ENCODE peak calls at places on chromosomes 13 and 19, in five cellular contexts. U, K, A, E and X are unnamed samples.
A peak's percentile ranks its signal among the peaks of the same experiment; 100 is the strongest.

GRCh38 chr13:91375119-91375729 is 23.2 kb upstream of the GPC5 start:
- DNase-seq in U (no peak), K (no peak), A (no peak), E (no peak), X (peak; percentile 15)

GRCh38 chr13:44812818-44813217 is 176.5 kb downstream of the NUFIP1 start:
- DNase-seq in U (no peak), K (no peak), A (no peak), E (no peak), X (no peak)

GRCh38 chr19:46967578-46968018 is 52.0 kb upstream of the NPAS1 start:
- DNase-seq in U (no peak), K (no peak), A (no peak), E (peak; percentile 75), X (peak; percentile 41)

GRCh38 chr13:106083620-106084350 is 451.7 kb downstream of the EFNB2 start:
- DNase-seq in U (no peak), K (no peak), A (peak; percentile 75), E (no peak), X (peak; percentile 79)

GRCh38 chr13:28357247-28357825 is 137.6 kb downstream of the FLT1 start:
- DNase-seq in U (no peak), K (no peak), A (no peak), E (no peak), X (no peak)

GRCh38 chr13:110116072-110116487 is 190.9 kb downstream of the COL4A1 start:
- DNase-seq in U (peak; percentile 49), K (no peak), A (peak; percentile 42), E (peak; percentile 77), X (peak; percentile 80)

GRCh38 chr13:70375718-70376117 is 267.5 kb upstream of the KLHL1 start:
- DNase-seq in U (no peak), K (no peak), A (peak; percentile 11), E (no peak), X (peak; percentile 58)

GRCh38 chr13:94761407-94761806 is 49.1 kb upstream of the SOX21 start:
- DNase-seq in U (no peak), K (no peak), A (no peak), E (no peak), X (no peak)

GRCh38 chr13:98839826-98840769 is 87.6 kb upstream of the SLC15A1 start:
- DNase-seq in U (peak; percentile 31), K (no peak), A (peak; percentile 63), E (peak; percentile 57), X (peak; percentile 70)

GRCh38 chr19:53868091-53868891 is 608 bp downstream of the MYADM start:
- DNase-seq in U (peak; percentile 61), K (no peak), A (peak; percentile 14), E (peak; percentile 77), X (peak; percentile 36)

GRCh38 chr19:56393119-56394012 is at the start of gene ZNF582:
- DNase-seq in U (peak; percentile 96), K (peak; percentile 87), A (peak; percentile 86), E (peak; percentile 94), X (peak; percentile 98)

DNA sequence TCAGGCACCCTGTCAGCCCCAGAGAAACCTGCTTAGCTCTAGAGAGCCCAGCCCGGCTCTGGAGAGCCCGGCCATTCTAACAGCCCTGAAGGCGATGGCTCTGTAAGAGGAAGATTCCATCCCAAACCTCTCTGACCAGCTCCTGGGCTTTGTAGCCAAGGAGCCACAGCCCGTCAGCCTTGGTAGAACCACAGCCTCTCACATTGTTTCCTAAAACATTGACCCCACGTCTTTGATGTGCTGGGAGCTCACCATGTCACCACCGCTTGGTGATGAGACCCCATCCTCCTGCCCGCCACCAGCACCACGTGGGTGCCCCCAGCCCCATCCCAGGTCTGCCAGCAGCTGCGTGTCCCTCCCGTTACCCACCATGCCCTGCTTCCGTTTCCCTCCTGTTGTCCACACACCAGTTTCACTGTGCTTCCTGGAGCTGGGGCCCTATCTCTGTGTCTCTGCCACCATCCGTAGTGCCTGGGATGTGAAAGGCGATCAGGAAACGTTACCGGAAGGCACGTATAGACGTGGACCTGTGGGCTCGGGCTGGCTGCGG is 94.2 kb upstream of the MCF2L start:
- DNase-seq in U (no peak), K (no peak), A (no peak), E (no peak), X (no peak)
- TF ChIP-seq CTCF in U (no peak), K (no peak), A (no peak), E (no peak), X (no peak)

GRCh38 chr19:40191836-40192646 is 815 bp downstream of the MAP3K10 start:
- DNase-seq in U (no peak), K (no peak), A (no peak), E (peak; percentile 49), X (no peak)
- TF ChIP-seq CTCF in U (no peak), K (no peak), A (no peak), E (no peak), X (no peak)

GRCh38 chr13:51146667-51147066 is 35.6 kb upstream of the C13orf42 start:
- DNase-seq in U (no peak), K (no peak), A (no peak), E (no peak), X (no peak)

GRCh38 chr13:51147732-51148131 is 36.7 kb upstream of the C13orf42 start:
- DNase-seq in U (no peak), K (no peak), A (no peak), E (no peak), X (no peak)

GRCh38 chr13:51148223-51148951 is 37.3 kb upstream of the C13orf42 start:
- DNase-seq in U (peak; percentile 20), K (no peak), A (no peak), E (no peak), X (no peak)

GRCh38 chr13:51151463-51151862 is 40.4 kb upstream of the C13orf42 start:
- DNase-seq in U (no peak), K (no peak), A (no peak), E (no peak), X (no peak)

DNA sequence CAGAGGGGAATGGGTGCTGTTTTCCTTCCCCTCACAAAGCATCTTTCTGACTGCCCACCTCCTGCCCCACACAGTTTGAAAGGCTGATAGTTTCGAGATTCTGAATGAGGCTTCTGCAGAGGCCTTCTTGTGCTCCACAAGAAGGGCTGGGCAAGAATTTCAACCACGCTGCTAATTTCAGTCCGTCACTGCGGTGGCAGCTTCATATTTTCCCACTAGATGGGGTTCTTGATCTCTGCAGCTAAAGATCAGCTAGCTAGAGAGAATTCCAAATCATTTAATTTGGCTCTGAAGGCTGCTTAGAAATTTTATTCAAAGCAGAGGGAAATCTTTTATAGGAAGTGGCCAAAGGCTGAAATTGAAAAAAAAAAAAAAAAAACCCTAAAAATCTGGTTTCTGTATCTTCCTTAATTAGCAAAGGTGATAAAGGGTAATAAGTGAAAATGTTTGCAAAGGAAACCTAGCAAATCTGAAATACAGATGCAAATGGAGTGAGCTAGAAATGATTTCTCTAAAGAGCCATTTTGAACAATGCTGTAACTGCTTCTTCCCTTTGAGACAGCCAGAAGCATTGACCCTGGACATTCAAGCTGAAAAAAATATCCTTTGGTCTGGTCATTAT is 38.0 kb upstream of the C13orf42 start:
- DNase-seq in U (peak; percentile 28), K (peak; percentile 31), A (peak; percentile 35), E (no peak), X (peak; percentile 50)
- TF ChIP-seq CTCF in U (peak; percentile 57), K (peak; percentile 72), A (peak; percentile 63), E (no peak), X (peak; percentile 75)

GRCh38 chr19:488505-489417 is 7.5 kb upstream of the MADCAM1 start:
- DNase-seq in U (peak; percentile 91), K (peak; percentile 59), A (peak; percentile 75), E (peak; percentile 98), X (peak; percentile 97)
- TF ChIP-seq CTCF in U (peak; percentile 39), K (no peak), A (no peak), E (no peak), X (no peak)

GRCh38 chr13:51328488-51328887 is 11.0 kb upstream of the SERPINE3 start:
- DNase-seq in U (no peak), K (no peak), A (no peak), E (no peak), X (no peak)
- TF ChIP-seq CTCF in U (no peak), K (no peak), A (no peak), E (no peak), X (no peak)

DNA sequence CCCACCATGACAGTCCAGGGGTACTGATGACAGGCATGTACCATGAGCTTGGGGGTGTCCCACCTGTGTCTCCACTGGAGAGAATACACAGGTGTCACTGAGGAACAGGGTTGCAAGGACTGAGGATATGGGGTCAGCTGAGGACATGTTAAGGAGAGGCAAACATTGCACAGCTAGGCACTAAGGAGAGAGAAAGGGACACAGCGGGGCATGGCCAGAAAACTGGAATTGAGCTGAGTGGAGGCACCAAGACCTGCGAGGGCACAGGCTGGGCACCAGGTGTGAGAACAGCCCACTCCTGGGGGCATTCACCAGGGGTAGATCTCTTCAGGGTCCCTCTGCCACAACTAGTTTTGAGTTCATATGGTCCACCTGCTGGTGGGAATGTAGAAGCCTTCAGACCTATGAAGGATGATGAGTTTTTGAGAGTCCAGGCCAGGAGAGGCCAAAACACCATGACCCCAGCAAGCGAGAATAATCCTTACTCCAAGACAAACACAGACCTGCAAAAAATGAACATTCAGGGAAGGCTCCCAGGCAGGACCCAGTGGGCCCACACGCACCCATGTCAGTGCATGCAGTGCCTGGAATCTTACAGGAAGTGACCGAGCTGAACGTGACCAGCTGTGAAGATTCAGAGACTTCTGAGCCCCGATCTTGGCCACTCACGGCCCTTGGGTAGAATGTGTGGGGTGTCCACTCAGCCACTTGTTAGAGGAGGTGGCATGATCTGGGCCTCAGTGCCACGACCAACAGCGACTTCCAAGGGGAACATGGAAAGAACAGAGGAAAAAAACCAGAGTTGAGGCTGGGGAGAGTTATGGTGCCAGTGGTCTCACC is 1.4 kb upstream of the ZNF584 start:
- DNase-seq in U (no peak), K (no peak), A (peak; percentile 33), E (peak; percentile 34), X (no peak)
- TF ChIP-seq CTCF in U (no peak), K (peak; percentile 41), A (peak; percentile 61), E (no peak), X (peak; percentile 51)

GRCh38 chr19:8254286-8255001 is 45.3 kb downstream of the CERS4 start:
- DNase-seq in U (no peak), K (no peak), A (no peak), E (no peak), X (no peak)

GRCh38 chr19:8253678-8254077 is 44.5 kb downstream of the CERS4 start:
- DNase-seq in U (no peak), K (no peak), A (no peak), E (no peak), X (no peak)

GRCh38 chr19:8250596-8250995 is 41.4 kb downstream of the CERS4 start:
- DNase-seq in U (no peak), K (no peak), A (no peak), E (no peak), X (no peak)

GRCh38 chr19:8251025-8251472 is 41.9 kb downstream of the CERS4 start:
- DNase-seq in U (peak; percentile 40), K (no peak), A (no peak), E (peak; percentile 38), X (no peak)

DNA sequence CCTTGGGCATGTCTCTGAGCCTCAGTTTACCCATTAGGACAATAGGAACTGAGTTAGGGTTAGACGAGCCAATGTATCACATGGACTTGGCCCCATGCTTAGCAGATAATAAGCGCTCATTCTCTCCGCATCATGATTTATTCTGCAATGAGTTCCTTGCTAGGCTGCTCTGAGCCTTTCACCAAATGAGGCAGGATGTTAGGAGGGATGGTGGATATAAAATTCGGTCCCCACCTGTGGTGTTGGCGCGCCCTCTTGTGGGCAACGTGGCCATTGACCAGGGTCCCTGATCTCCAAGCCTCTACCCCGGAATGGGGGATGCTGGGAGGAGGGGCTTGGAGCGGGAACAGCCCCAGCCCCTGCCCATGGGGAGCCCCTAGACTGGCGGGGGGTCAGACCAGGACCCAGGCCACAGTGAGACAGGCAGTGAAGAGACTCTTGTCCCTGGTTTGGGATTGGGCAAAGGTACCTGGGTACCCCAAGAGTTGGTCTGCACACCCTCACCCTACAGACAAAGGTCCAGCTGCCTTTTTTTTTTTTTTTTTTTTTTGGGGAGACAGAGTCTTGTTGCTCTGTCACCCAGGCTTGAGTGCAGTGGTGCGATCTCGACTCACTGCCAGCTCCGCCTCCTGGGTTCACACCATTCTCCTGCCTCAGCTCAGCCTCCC is 43.9 kb downstream of the CERS4 start:
- DNase-seq in U (peak; percentile 81), K (peak; percentile 25), A (peak; percentile 57), E (peak; percentile 87), X (peak; percentile 77)
- TF ChIP-seq CTCF in U (peak; percentile 93), K (peak; percentile 93), A (peak; percentile 90), E (peak; percentile 78), X (peak; percentile 89)